ENCODE peak calls at places on chromosomes 6 and 20, in four cellular contexts. One of them, this sample, is unnamed.

GRCh38 chr6:153028963-153029362 is 26.5 kb upstream of the MTRF1L start:
- DNase-seq in amygdala: no peak
- DNase-seq in stimulated activated CD8-positive, alpha-beta memory T cell treated with anti-CD3 and anti-CD28 coated beads, Interleukin-7, amount 100 ng/mL, for 1 hour: no peak
- DNase-seq in astrocyte of the spinal cord: no peak
- DNase-seq in this sample: no peak

GRCh38 chr20:34024733-34025351 is 31.1 kb downstream of the RALY start:
- DNase-seq in stimulated activated CD8-positive, alpha-beta memory T cell treated with anti-CD3 and anti-CD28 coated beads, Interleukin-7, amount 100 ng/mL, for 1 hour: no peak
- DNase-seq in amygdala: no peak
- DNase-seq in astrocyte of the spinal cord: no peak
- DNase-seq in this sample: no peak

GRCh38 chr6:161111256-161111655 is 119.7 kb downstream of the MAP3K4 start:
- DNase-seq in stimulated activated CD8-positive, alpha-beta memory T cell treated with anti-CD3 and anti-CD28 coated beads, Interleukin-7, amount 100 ng/mL, for 1 hour: no peak
- DNase-seq in amygdala: no peak
- DNase-seq in astrocyte of the spinal cord: no peak
- DNase-seq in this sample: no peak

GRCh38 chr6:21738180-21739094 is 144.9 kb downstream of the SOX4 start:
- DNase-seq in amygdala: no peak
- DNase-seq in astrocyte of the spinal cord: peak; percentile 33
- DNase-seq in stimulated activated CD8-positive, alpha-beta memory T cell treated with anti-CD3 and anti-CD28 coated beads, Interleukin-7, amount 100 ng/mL, for 1 hour: no peak
- DNase-seq in this sample: no peak

GRCh38 chr6:21887301-21888185 is 294.0 kb downstream of the SOX4 start:
- DNase-seq in stimulated activated CD8-positive, alpha-beta memory T cell treated with anti-CD3 and anti-CD28 coated beads, Interleukin-7, amount 100 ng/mL, for 1 hour: no peak
- DNase-seq in amygdala: no peak
- DNase-seq in astrocyte of the spinal cord: peak; percentile 83
- DNase-seq in this sample: no peak

GRCh38 chr6:81194374-81194773 is 558.1 kb downstream of the TENT5A start:
- DNase-seq in amygdala: no peak
- DNase-seq in stimulated activated CD8-positive, alpha-beta memory T cell treated with anti-CD3 and anti-CD28 coated beads, Interleukin-7, amount 100 ng/mL, for 1 hour: no peak
- DNase-seq in astrocyte of the spinal cord: no peak
- DNase-seq in this sample: no peak

GRCh38 chr20:59614714-59615113 is 10.4 kb downstream of the PHACTR3 start:
- DNase-seq in amygdala: no peak
- DNase-seq in astrocyte of the spinal cord: no peak
- DNase-seq in stimulated activated CD8-positive, alpha-beta memory T cell treated with anti-CD3 and anti-CD28 coated beads, Interleukin-7, amount 100 ng/mL, for 1 hour: no peak
- DNase-seq in this sample: no peak

GRCh38 chr6:147201885-147202515 is 2.2 kb upstream of the STXBP5 start:
- DNase-seq in stimulated activated CD8-positive, alpha-beta memory T cell treated with anti-CD3 and anti-CD28 coated beads, Interleukin-7, amount 100 ng/mL, for 1 hour: no peak
- DNase-seq in astrocyte of the spinal cord: peak; percentile 60
- DNase-seq in amygdala: no peak
- DNase-seq in this sample: no peak

GRCh38 chr6:90103056-90103793 is 193.4 kb downstream of the BACH2 start:
- DNase-seq in astrocyte of the spinal cord: peak; percentile 25
- DNase-seq in stimulated activated CD8-positive, alpha-beta memory T cell treated with anti-CD3 and anti-CD28 coated beads, Interleukin-7, amount 100 ng/mL, for 1 hour: no peak
- DNase-seq in amygdala: no peak
- DNase-seq in this sample: no peak

GRCh38 chr6:41645007-41645618 is 6.8 kb downstream of the MDFI start:
- DNase-seq in stimulated activated CD8-positive, alpha-beta memory T cell treated with anti-CD3 and anti-CD28 coated beads, Interleukin-7, amount 100 ng/mL, for 1 hour: no peak
- DNase-seq in astrocyte of the spinal cord: no peak
- DNase-seq in amygdala: no peak
- DNase-seq in this sample: no peak

GRCh38 chr6:152701863-152702401 is 4.2 kb downstream of the MYCT1 start:
- DNase-seq in amygdala: no peak
- DNase-seq in stimulated activated CD8-positive, alpha-beta memory T cell treated with anti-CD3 and anti-CD28 coated beads, Interleukin-7, amount 100 ng/mL, for 1 hour: no peak
- DNase-seq in astrocyte of the spinal cord: no peak
- DNase-seq in this sample: no peak

GRCh38 chr20:50417484-50418235 is 92.5 kb upstream of the PTPN1 start:
- DNase-seq in stimulated activated CD8-positive, alpha-beta memory T cell treated with anti-CD3 and anti-CD28 coated beads, Interleukin-7, amount 100 ng/mL, for 1 hour: no peak
- DNase-seq in amygdala: no peak
- DNase-seq in astrocyte of the spinal cord: no peak
- DNase-seq in this sample: no peak

GRCh38 chr6:14406616-14407343 is 289.2 kb downstream of the CD83 start:
- DNase-seq in stimulated activated CD8-positive, alpha-beta memory T cell treated with anti-CD3 and anti-CD28 coated beads, Interleukin-7, amount 100 ng/mL, for 1 hour: no peak
- DNase-seq in astrocyte of the spinal cord: no peak
- DNase-seq in amygdala: no peak
- DNase-seq in this sample: no peak

GRCh38 chr6:11128608-11129007 is 17.1 kb upstream of the ERVFRD-1 start:
- DNase-seq in astrocyte of the spinal cord: no peak
- DNase-seq in amygdala: no peak
- DNase-seq in stimulated activated CD8-positive, alpha-beta memory T cell treated with anti-CD3 and anti-CD28 coated beads, Interleukin-7, amount 100 ng/mL, for 1 hour: no peak
- DNase-seq in this sample: no peak

GRCh38 chr6:125361868-125362267 is 60.1 kb upstream of the HDDC2 start:
- DNase-seq in astrocyte of the spinal cord: no peak
- DNase-seq in stimulated activated CD8-positive, alpha-beta memory T cell treated with anti-CD3 and anti-CD28 coated beads, Interleukin-7, amount 100 ng/mL, for 1 hour: no peak
- DNase-seq in amygdala: no peak
- DNase-seq in this sample: no peak

GRCh38 chr20:22471156-22471836 is 113.1 kb downstream of the FOXA2 start:
- DNase-seq in stimulated activated CD8-positive, alpha-beta memory T cell treated with anti-CD3 and anti-CD28 coated beads, Interleukin-7, amount 100 ng/mL, for 1 hour: no peak
- DNase-seq in astrocyte of the spinal cord: no peak
- DNase-seq in amygdala: no peak
- DNase-seq in this sample: no peak

GRCh38 chr6:2804516-2804915 is 37.1 kb downstream of the SERPINB1 start:
- DNase-seq in amygdala: no peak
- DNase-seq in stimulated activated CD8-positive, alpha-beta memory T cell treated with anti-CD3 and anti-CD28 coated beads, Interleukin-7, amount 100 ng/mL, for 1 hour: no peak
- DNase-seq in astrocyte of the spinal cord: no peak
- DNase-seq in this sample: no peak

GRCh38 chr6:131844243-131844841 is 36.5 kb downstream of the ENPP1 start:
- DNase-seq in stimulated activated CD8-positive, alpha-beta memory T cell treated with anti-CD3 and anti-CD28 coated beads, Interleukin-7, amount 100 ng/mL, for 1 hour: no peak
- DNase-seq in amygdala: no peak
- DNase-seq in astrocyte of the spinal cord: peak; percentile 19
- DNase-seq in this sample: no peak

GRCh38 chr20:49672109-49672681 is 41.5 kb downstream of the B4GALT5 start:
- DNase-seq in astrocyte of the spinal cord: no peak
- DNase-seq in amygdala: no peak
- DNase-seq in stimulated activated CD8-positive, alpha-beta memory T cell treated with anti-CD3 and anti-CD28 coated beads, Interleukin-7, amount 100 ng/mL, for 1 hour: no peak
- DNase-seq in this sample: no peak

GRCh38 chr6:15796130-15796766 is 133.4 kb upstream of the DTNBP1 start:
- DNase-seq in astrocyte of the spinal cord: peak; percentile 3
- DNase-seq in amygdala: no peak
- DNase-seq in stimulated activated CD8-positive, alpha-beta memory T cell treated with anti-CD3 and anti-CD28 coated beads, Interleukin-7, amount 100 ng/mL, for 1 hour: no peak
- DNase-seq in this sample: no peak

GRCh38 chr20:35269055-35269781 is 8.7 kb downstream of the MMP24OS start:
- DNase-seq in astrocyte of the spinal cord: peak; percentile 56
- DNase-seq in stimulated activated CD8-positive, alpha-beta memory T cell treated with anti-CD3 and anti-CD28 coated beads, Interleukin-7, amount 100 ng/mL, for 1 hour: peak; percentile 22
- DNase-seq in amygdala: no peak
- DNase-seq in this sample: no peak